ENCODE peak calls at places on chromosomes 16 and 17, in seven cellular contexts. Z, W, P, L, A, G and V are unnamed samples.
A peak's percentile ranks its signal among the peaks of the same experiment; 100 is the strongest.

GRCh38 chr16:84144859-84145639 is at the start of the genes DNAAF1 and HSDL1:
- DNase-seq in Z (peak; percentile 96), W (peak; percentile 79), P (peak; percentile 71), L (peak; percentile 72), A (peak; percentile 87), G (peak; percentile 88), V (peak; percentile 94)

GRCh38 chr17:81523139-81524062 is 4.8 kb upstream of the FSCN2 start:
- DNase-seq in Z (no peak), W (no peak), P (no peak), L (peak; percentile 63), A (no peak), G (no peak), V (peak; percentile 68)

GRCh38 chr16:23504076-23504452 is 6.2 kb downstream of the GGA2 start:
- DNase-seq in Z (no peak), W (peak; percentile 78), P (no peak), L (peak; percentile 89), A (no peak), G (no peak), V (no peak)

GRCh38 chr16:78703951-78704350 is 604.5 kb downstream of the WWOX start:
- DNase-seq in Z (no peak), W (no peak), P (no peak), L (no peak), A (no peak), G (no peak), V (peak; percentile 17)

GRCh38 chr17:76805319-76805718 is 62.9 kb upstream of the MGAT5B start:
- DNase-seq in Z (no peak), W (no peak), P (no peak), L (peak; percentile 69), A (no peak), G (no peak), V (peak; percentile 65)

GRCh38 chr17:28327709-28328108 is 7.6 kb downstream of the IFT20 start:
- DNase-seq in Z (no peak), W (no peak), P (no peak), L (peak; percentile 28), A (no peak), G (no peak), V (no peak)

GRCh38 chr17:15914400-15915165 is 30.3 kb upstream of the ADORA2B start:
- DNase-seq in Z (no peak), W (no peak), P (no peak), L (peak; percentile 60), A (no peak), G (no peak), V (peak; percentile 39)

GRCh38 chr16:88685156-88686061 is 898 bp downstream of the SNAI3 start:
- DNase-seq in Z (no peak), W (no peak), P (no peak), L (peak; percentile 62), A (peak; percentile 84), G (no peak), V (peak; percentile 84)

GRCh38 chr16:2768403-2769089 is 8.5 kb downstream of the ELOB start:
- DNase-seq in Z (no peak), W (no peak), P (no peak), L (no peak), A (no peak), G (no peak), V (no peak)

GRCh38 chr16:54930034-54930938 is at the start of gene IRX5:
- DNase-seq in Z (no peak), W (peak; percentile 92), P (peak; percentile 63), L (peak; percentile 96), A (peak; percentile 81), G (peak; percentile 96), V (peak; percentile 99)

GRCh38 chr17:75572713-75573539 is 14.7 kb upstream of the MYO15B start:
- DNase-seq in Z (no peak), W (no peak), P (no peak), L (no peak), A (no peak), G (no peak), V (no peak)

GRCh38 chr16:11233727-11234376 is 22.2 kb downstream of the SOCS1 start:
- DNase-seq in Z (no peak), W (no peak), P (no peak), L (no peak), A (no peak), G (no peak), V (no peak)

GRCh38 chr16:4487955-4488481 is 11.8 kb downstream of the HMOX2 start:
- DNase-seq in Z (no peak), W (no peak), P (no peak), L (peak; percentile 86), A (no peak), G (no peak), V (peak; percentile 58)

GRCh38 chr17:76124582-76125390 is 16.3 kb downstream of the FOXJ1 start:
- DNase-seq in Z (no peak), W (no peak), P (no peak), L (no peak), A (peak; percentile 76), G (no peak), V (no peak)

GRCh38 chr17:19744492-19744891 is 3.6 kb downstream of the ALDH3A1 start:
- DNase-seq in Z (no peak), W (no peak), P (no peak), L (no peak), A (no peak), G (no peak), V (no peak)

GRCh38 chr17:752620-753219 is 656 bp upstream of the GEMIN4 start:
- DNase-seq in Z (no peak), W (peak; percentile 81), P (no peak), L (peak; percentile 73), A (peak; percentile 45), G (peak; percentile 73), V (peak; percentile 74)

GRCh38 chr17:73356561-73357170 is 44.9 kb upstream of the CDC42EP4 start:
- DNase-seq in Z (no peak), W (no peak), P (no peak), L (no peak), A (no peak), G (no peak), V (no peak)

DNA sequence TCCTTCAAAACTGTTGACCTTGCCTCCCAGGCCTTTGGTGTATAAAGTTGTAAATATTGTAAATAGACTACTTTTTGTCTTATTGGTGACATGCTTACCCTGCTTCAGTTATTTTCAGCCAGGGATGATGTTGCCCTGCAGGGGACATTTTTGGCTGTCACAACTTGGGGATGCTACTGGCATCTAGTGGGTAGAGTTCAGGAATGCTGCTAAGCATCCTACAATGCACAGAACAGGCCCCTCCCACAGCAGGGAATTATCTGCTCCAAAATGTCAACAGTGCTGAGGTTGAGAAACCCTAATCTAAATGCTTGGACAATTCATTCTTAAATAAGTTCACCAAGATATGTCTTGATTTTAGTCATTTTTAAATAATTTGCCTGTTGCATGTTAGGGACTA is 459.8 kb downstream of the PMP22 start:
- DNase-seq in Z (no peak), W (no peak), P (no peak), L (no peak), A (no peak), G (no peak), V (no peak)
- TF ChIP-seq CTCF in Z (no peak), W (no peak), P (no peak), L (no peak), A (peak; percentile 23), G (no peak), V (no peak)

GRCh38 chr17:48567646-48568354 is 10.3 kb downstream of the HOXB4 start:
- DNase-seq in Z (no peak), W (no peak), P (no peak), L (peak; percentile 44), A (no peak), G (no peak), V (no peak)

GRCh38 chr17:48567209-48567608 is 10.9 kb downstream of the HOXB4 start:
- DNase-seq in Z (no peak), W (no peak), P (no peak), L (no peak), A (no peak), G (no peak), V (no peak)

GRCh38 chr17:48569676-48570324 is 8.3 kb downstream of the HOXB4 start:
- DNase-seq in Z (no peak), W (no peak), P (no peak), L (peak; percentile 68), A (no peak), G (no peak), V (no peak)

GRCh38 chr17:48570325-48571023 is 7.7 kb downstream of the HOXB4 start:
- DNase-seq in Z (no peak), W (no peak), P (no peak), L (peak; percentile 61), A (no peak), G (no peak), V (no peak)

DNA sequence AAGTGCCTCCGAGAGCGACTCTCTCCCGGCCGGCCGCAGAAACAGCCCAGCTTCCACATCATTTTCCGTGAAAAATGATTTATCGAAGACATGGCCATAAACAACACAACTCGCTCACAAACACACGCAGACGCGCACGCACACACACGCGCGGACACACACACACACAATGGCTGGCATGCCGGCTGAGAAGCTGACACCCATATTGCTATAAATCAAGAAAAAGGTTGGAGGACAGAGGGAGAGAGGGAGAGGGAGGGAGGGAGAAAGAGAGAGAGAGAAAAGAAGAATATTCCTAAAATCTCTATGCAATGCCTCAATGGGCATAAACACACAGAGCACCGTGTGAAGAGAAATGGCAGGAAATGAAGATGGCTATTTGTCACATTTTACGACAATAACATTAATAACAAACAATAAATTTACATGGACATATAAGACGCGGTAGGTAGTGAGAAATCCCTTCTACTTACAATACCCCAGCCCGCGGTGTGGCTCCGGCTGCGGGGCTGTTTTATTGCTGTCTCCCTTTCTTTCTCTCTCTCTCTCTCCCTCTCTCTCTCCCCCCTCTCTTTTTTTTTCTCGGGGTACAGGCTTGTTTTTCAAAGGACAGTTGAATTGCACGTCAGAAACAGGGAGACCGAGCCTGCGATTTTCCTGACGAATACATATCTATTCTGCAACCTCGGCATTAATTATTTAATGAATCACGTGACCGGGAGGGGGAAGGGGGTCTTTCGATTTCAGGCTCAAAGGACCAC is 9.5 kb downstream of the HOXB4 start:
- DNase-seq in Z (no peak), W (no peak), P (no peak), L (peak; percentile 70), A (no peak), G (no peak), V (no peak)
- H3K4me3 ChIP-seq in Z (no peak overlapping the region), W (no peak overlapping the region), P (no peak overlapping the region), L (peak overlapping the region; percentile 61), A (no peak overlapping the region), G (peak overlapping the region; percentile 16), V (no peak overlapping the region)

GRCh38 chr16:86816930-86817625 is 238.7 kb downstream of the FOXL1 start:
- DNase-seq in Z (no peak), W (no peak), P (no peak), L (no peak), A (no peak), G (no peak), V (no peak)

GRCh38 chr16:86818701-86819522 is 240.6 kb downstream of the FOXL1 start:
- DNase-seq in Z (no peak), W (no peak), P (no peak), L (peak; percentile 29), A (no peak), G (no peak), V (no peak)

GRCh38 chr16:86823125-86823524 is 244.8 kb downstream of the FOXL1 start:
- DNase-seq in Z (no peak), W (no peak), P (no peak), L (peak; percentile 24), A (no peak), G (no peak), V (no peak)

GRCh38 chr16:86821933-86822332 is 243.6 kb downstream of the FOXL1 start:
- DNase-seq in Z (no peak), W (no peak), P (no peak), L (no peak), A (no peak), G (no peak), V (no peak)

GRCh38 chr16:86819523-86819887 is 241.2 kb downstream of the FOXL1 start:
- DNase-seq in Z (no peak), W (no peak), P (no peak), L (peak; percentile 16), A (no peak), G (no peak), V (no peak)
- TF ChIP-seq CTCF in Z (no peak), W (no peak), P (peak; percentile 50), L (peak; percentile 36), A (no peak), G (no peak), V (peak; percentile 28)

GRCh38 chr17:51445934-51446333 is 185.6 kb downstream of the UTP18 start:
- DNase-seq in Z (no peak), W (no peak), P (no peak), L (no peak), A (no peak), G (no peak), V (no peak)
- H3K4me3 ChIP-seq in Z (no peak overlapping the region), W (no peak overlapping the region), P (no peak overlapping the region), L (no peak overlapping the region), A (no peak overlapping the region), G (no peak overlapping the region), V (no peak overlapping the region)